ENCODE peak calls at places on chromosomes 12 and 14, in seven cellular contexts. G is AG08395; W is MCF 10A; S is stimulated activated CD4-positive, alpha-beta T cell treated with anti-CD3 and anti-CD28 coated beads, TNF-alpha, amount 100 ng/mL, for 48 hours; M is PC-9; J is progenitor cell of endocrine pancreas; R is activated CD4-positive, alpha-beta T cell treated with anti-CD3 and anti-CD28 coated beads for 48 hours. Y is an unnamed sample.
A peak's percentile ranks its signal among the peaks of the same experiment; 100 is the strongest.

GRCh38 chr12:115075552-115076170 is 391.7 kb upstream of the TBX3 start:
- DNase-seq in G (no peak), W (no peak), S (no peak), M (no peak), J (no peak), R (no peak), Y (peak; percentile 16)

GRCh38 chr12:121804417-121805111 is 755 bp downstream of the SETD1B start:
- DNase-seq in G (no peak), W (peak; percentile 28), S (no peak), M (no peak), J (no peak), R (peak; percentile 66), Y (no peak)

GRCh38 chr12:72872488-72872887 is 600.3 kb downstream of the TRHDE start:
- DNase-seq in G (no peak), W (no peak), S (no peak), M (no peak), J (no peak), R (no peak), Y (no peak)

GRCh38 chr12:26334621-26335124 is 139.3 kb downstream of the SSPN start:
- DNase-seq in G (no peak), W (no peak), S (no peak), M (no peak), J (no peak), R (no peak), Y (no peak)

GRCh38 chr12:6335451-6336078 is 6.3 kb downstream of the TNFRSF1A start:
- DNase-seq in G (peak; percentile 84), W (peak; percentile 85), S (peak; percentile 76), M (peak; percentile 76), J (no peak), R (peak; percentile 91), Y (peak; percentile 72)

GRCh38 chr14:22820731-22821130 is 5.5 kb upstream of the SLC7A7 start:
- DNase-seq in G (no peak), W (peak; percentile 49), S (no peak), M (peak; percentile 54), J (no peak), R (no peak), Y (no peak)

GRCh38 chr12:54047160-54047963 is 6.3 kb upstream of the HOXC4 start:
- DNase-seq in G (no peak), W (no peak), S (no peak), M (no peak), J (no peak), R (no peak), Y (no peak)

GRCh38 chr14:55451398-55451797 is 11.0 kb upstream of the TBPL2 start:
- DNase-seq in G (no peak), W (peak; percentile 52), S (no peak), M (no peak), J (no peak), R (no peak), Y (no peak)

GRCh38 chr12:6020930-6021329 is 75.9 kb upstream of the ANO2 start:
- DNase-seq in G (no peak), W (no peak), S (no peak), M (no peak), J (no peak), R (no peak), Y (no peak)

GRCh38 chr12:130552483-130552996 is 163.6 kb downstream of the RIMBP2 start:
- DNase-seq in G (no peak), W (no peak), S (no peak), M (no peak), J (no peak), R (no peak), Y (no peak)

GRCh38 chr12:58629376-58629775 is 290.9 kb downstream of the LRIG3 start:
- DNase-seq in G (no peak), W (peak; percentile 26), S (no peak), M (no peak), J (no peak), R (no peak), Y (no peak)

GRCh38 chr12:70643927-70644326 is 6.7 kb upstream of the PTPRB start:
- DNase-seq in G (no peak), W (peak; percentile 80), S (no peak), M (no peak), J (no peak), R (no peak), Y (no peak)

GRCh38 chr12:40017488-40017887 is 88.4 kb downstream of the SLC2A13 start:
- DNase-seq in G (no peak), W (no peak), S (no peak), M (no peak), J (no peak), R (no peak), Y (no peak)

GRCh38 chr12:132190834-132191500 is 46.7 kb downstream of the NOC4L start:
- DNase-seq in G (no peak), W (no peak), S (no peak), M (no peak), J (no peak), R (no peak), Y (no peak)

GRCh38 chr12:64175254-64175945 is 46.7 kb downstream of the KICS2 start:
- DNase-seq in G (peak; percentile 46), W (no peak), S (no peak), M (no peak), J (no peak), R (no peak), Y (no peak)

GRCh38 chr12:49624919-49625577 is 1.7 kb downstream of the PRPF40B start:
- DNase-seq in G (no peak), W (peak; percentile 91), S (no peak), M (peak; percentile 42), J (no peak), R (no peak), Y (no peak)

GRCh38 chr14:92846162-92846897 is 52.2 kb downstream of the GOLGA5 start:
- DNase-seq in G (peak; percentile 77), W (peak; percentile 49), S (no peak), M (no peak), J (no peak), R (peak; percentile 41), Y (no peak)

GRCh38 chr14:105313381-105314286 is 914 bp upstream of the PACS2 start:
- DNase-seq in G (peak; percentile 25), W (no peak), S (no peak), M (peak; percentile 19), J (peak; percentile 27), R (peak; percentile 37), Y (peak; percentile 10)

GRCh38 chr14:68173227-68173972 is 353.8 kb downstream of the RAD51B start:
- DNase-seq in G (no peak), W (no peak), S (no peak), M (no peak), J (no peak), R (no peak), Y (no peak)

GRCh38 chr14:100307215-100308111 is 1.2 kb upstream of the SLC25A29 start:
- DNase-seq in G (no peak), W (no peak), S (no peak), M (no peak), J (peak; percentile 32), R (no peak), Y (peak; percentile 25)

GRCh38 chr12:48482198-48482597 is at the start of gene C12orf54:
- DNase-seq in G (no peak), W (no peak), S (no peak), M (no peak), J (no peak), R (no peak), Y (no peak)